ENCODE peak calls at places on chromosomes 6 and 20, in four cellular contexts. H, O, P and F are unnamed samples.

GRCh38 chr6:135075018-135075417 is 20.4 kb upstream of the HBS1L start:
- DNase-seq in H (no peak), O (no peak), P (no peak), F (no peak)

GRCh38 chr20:32336918-32337347 is 21.2 kb upstream of the ASXL1 start:
- DNase-seq in H (peak; percentile 47), O (peak; percentile 59), P (no peak), F (peak; percentile 13)

GRCh38 chr20:48632017-48632824 is 195.6 kb downstream of the PREX1 start:
- DNase-seq in H (no peak), O (no peak), P (no peak), F (no peak)

GRCh38 chr6:38143191-38144154 is 323.9 kb downstream of the ZFAND3 start:
- DNase-seq in H (no peak), O (no peak), P (no peak), F (no peak)

GRCh38 chr20:10549511-10549910 is 114.4 kb downstream of the SLX4IP start:
- DNase-seq in H (no peak), O (no peak), P (no peak), F (no peak)

GRCh38 chr6:39998126-39998525 is 63.9 kb upstream of the MOCS1 start:
- DNase-seq in H (no peak), O (no peak), P (peak; percentile 14), F (no peak)

GRCh38 chr20:31719644-31720485 is 2.8 kb downstream of the BCL2L1 start:
- DNase-seq in H (peak; percentile 79), O (peak; percentile 63), P (peak; percentile 71), F (no peak)

GRCh38 chr20:57660510-57661199 is 40.4 kb upstream of the ZBP1 start:
- DNase-seq in H (no peak), O (no peak), P (no peak), F (no peak)

GRCh38 chr20:20364747-20365558 is 3.0 kb upstream of the INSM1 start:
- DNase-seq in H (no peak), O (no peak), P (peak; percentile 43), F (no peak)

GRCh38 chr20:11001767-11002540 is 328.2 kb upstream of the JAG1 start:
- DNase-seq in H (peak; percentile 96), O (peak; percentile 93), P (no peak), F (no peak)

GRCh38 chr20:38260378-38261053 is at the start of gene KIAA1755:
- DNase-seq in H (no peak), O (peak; percentile 43), P (no peak), F (no peak)

GRCh38 chr6:114514153-114514552 is 171.3 kb upstream of the HS3ST5 start:
- DNase-seq in H (no peak), O (no peak), P (no peak), F (no peak)

GRCh38 chr6:17442196-17442595 is 48.8 kb downstream of the CAP2 start:
- DNase-seq in H (no peak), O (no peak), P (no peak), F (no peak)

GRCh38 chr20:50320910-50321796 is 130.5 kb downstream of the CEBPB start:
- DNase-seq in H (peak; percentile 100), O (peak; percentile 95), P (no peak), F (no peak)

GRCh38 chr6:125230674-125231073 is 71.1 kb downstream of the HDDC2 start:
- DNase-seq in H (no peak), O (peak; percentile 52), P (no peak), F (no peak)

GRCh38 chr20:63273635-63274380 is 1.2 kb downstream of the ARFGAP1 start:
- DNase-seq in H (peak; percentile 82), O (peak; percentile 81), P (no peak), F (no peak)

GRCh38 chr6:135475292-135475886 is 22.2 kb downstream of the AHI1 start:
- DNase-seq in H (no peak), O (peak; percentile 66), P (no peak), F (no peak)